ENCODE peak calls at places on chromosome 20, in six cellular contexts. U, W, Z, R, H and Q are unnamed samples.

GRCh38 chr20:57991211-57991841 is 237.1 kb downstream of the ANKRD60 start:
- DNase-seq in U (no peak), W (no peak), Z (no peak), R (no peak), H (no peak), Q (peak; percentile 18)

GRCh38 chr20:61668064-61668463 is 397.6 kb downstream of the TAF4 start:
- DNase-seq in U (no peak), W (no peak), Z (no peak), R (no peak), H (no peak), Q (no peak)

GRCh38 chr20:44609511-44610312 is 27.3 kb downstream of the PKIG start:
- DNase-seq in U (peak; percentile 83), W (peak; percentile 78), Z (no peak), R (peak; percentile 89), H (no peak), Q (peak; percentile 82)

GRCh38 chr20:14336667-14337066 is 745 bp downstream of the FLRT3 start:
- DNase-seq in U (peak; percentile 17), W (no peak), Z (no peak), R (no peak), H (no peak), Q (no peak)

GRCh38 chr20:15141880-15142279 is 804.5 kb upstream of the FLRT3 start:
- DNase-seq in U (no peak), W (no peak), Z (no peak), R (no peak), H (no peak), Q (no peak)

GRCh38 chr20:25324412-25324811 is 66.2 kb downstream of the ABHD12 start:
- DNase-seq in U (no peak), W (no peak), Z (no peak), R (no peak), H (no peak), Q (peak; percentile 88)

GRCh38 chr20:45959956-45960630 is 11.9 kb downstream of the ZNF335 start:
- DNase-seq in U (peak; percentile 56), W (no peak), Z (no peak), R (no peak), H (no peak), Q (no peak)

GRCh38 chr20:23289724-23290395 is 60.7 kb upstream of the NXT1 start:
- DNase-seq in U (no peak), W (no peak), Z (no peak), R (no peak), H (no peak), Q (no peak)

GRCh38 chr20:1390552-1391403 is 2.1 kb downstream of the FKBP1A start:
- DNase-seq in U (no peak), W (no peak), Z (no peak), R (no peak), H (no peak), Q (no peak)

GRCh38 chr20:3714092-3714491 is 1.7 kb upstream of the SIGLEC1 start:
- DNase-seq in U (no peak), W (no peak), Z (no peak), R (no peak), H (no peak), Q (no peak)

GRCh38 chr20:16096756-16097326 is 476.4 kb downstream of the KIF16B start:
- DNase-seq in U (no peak), W (no peak), Z (no peak), R (no peak), H (no peak), Q (no peak)

GRCh38 chr20:10216146-10216741 is 2.4 kb upstream of the SNAP25 start:
- DNase-seq in U (no peak), W (no peak), Z (peak; percentile 1), R (no peak), H (no peak), Q (no peak)

GRCh38 chr20:49043000-49043399 is 3.1 kb upstream of the CSE1L start:
- DNase-seq in U (no peak), W (no peak), Z (no peak), R (no peak), H (no peak), Q (no peak)

GRCh38 chr20:11130554-11131166 is 456.9 kb upstream of the JAG1 start:
- DNase-seq in U (peak; percentile 72), W (no peak), Z (no peak), R (no peak), H (no peak), Q (no peak)

GRCh38 chr20:10954137-10954840 is 280.5 kb upstream of the JAG1 start:
- DNase-seq in U (no peak), W (no peak), Z (no peak), R (no peak), H (no peak), Q (no peak)

GRCh38 chr20:20237093-20237959 is 130.6 kb upstream of the INSM1 start:
- DNase-seq in U (peak; percentile 59), W (no peak), Z (no peak), R (no peak), H (no peak), Q (peak; percentile 58)